ENCODE peak calls at places on chromosomes 4 and X, in eight cellular contexts. B is neuronal stem cell; L is CD4-positive, CD25-positive, alpha-beta regulatory T cell; Y is testis; F is CD8-positive, alpha-beta T cell; K is A673; I is OCI-LY7; N is mesendoderm. S is an unnamed sample.

GRCh38 chr4:67152976-67153375 is 392.3 kb downstream of the CENPC start:
- DNase-seq in B (no peak), L (no peak), Y (no peak), F (no peak), K (no peak), I (no peak), N (no peak), S (no peak)

GRCh38 chrX:39201305-39201990 is 400.2 kb downstream of the MID1IP1 start:
- DNase-seq in B (no peak), L (peak; percentile 62), Y (no peak), F (no peak), K (no peak), I (no peak), N (peak; percentile 74), S (no peak)

GRCh38 chr4:164768516-164768915 is 14.6 kb downstream of the SMIM31 start:
- DNase-seq in B (no peak), L (no peak), Y (no peak), F (no peak), K (peak; percentile 60), I (peak; percentile 7), N (peak; percentile 31), S (no peak)

GRCh38 chrX:73563740-73564073 is 710 bp downstream of the CHIC1 start:
- DNase-seq in B (no peak), L (peak; percentile 58), Y (no peak), F (no peak), K (peak; percentile 12), I (no peak), N (no peak), S (peak; percentile 28)

GRCh38 chr4:169282429-169283113 is 11.8 kb upstream of the SH3RF1 start:
- DNase-seq in B (no peak), L (no peak), Y (no peak), F (no peak), K (no peak), I (no peak), N (no peak), S (no peak)

GRCh38 chr4:124936427-124936826 is 223.9 kb upstream of the ANKRD50 start:
- DNase-seq in B (no peak), L (no peak), Y (peak; percentile 28), F (no peak), K (peak; percentile 78), I (no peak), N (peak; percentile 70), S (no peak)

GRCh38 chr4:80017125-80017854 is 55.7 kb downstream of the ANTXR2 start:
- DNase-seq in B (no peak), L (peak; percentile 23), Y (no peak), F (no peak), K (no peak), I (no peak), N (peak; percentile 18), S (no peak)

GRCh38 chrX:55996649-55997048 is 235.5 kb upstream of the KLF8 start:
- DNase-seq in B (no peak), L (no peak), Y (no peak), F (no peak), K (no peak), I (no peak), N (no peak), S (no peak)

GRCh38 chr4:23945521-23946017 is 55.7 kb upstream of the PPARGC1A start:
- DNase-seq in B (no peak), L (no peak), Y (peak; percentile 36), F (no peak), K (no peak), I (no peak), N (no peak), S (no peak)

GRCh38 chr4:168636040-168636439 is 139.2 kb downstream of the PALLD start:
- DNase-seq in B (no peak), L (no peak), Y (no peak), F (no peak), K (no peak), I (no peak), N (no peak), S (no peak)

GRCh38 chr4:6278801-6279197 is 9.1 kb downstream of the WFS1 start:
- DNase-seq in B (no peak), L (peak; percentile 29), Y (peak; percentile 87), F (no peak), K (no peak), I (no peak), N (no peak), S (no peak)

GRCh38 chr4:163191999-163192398 is 25.3 kb upstream of the NAF1 start:
- DNase-seq in B (no peak), L (peak; percentile 11), Y (no peak), F (no peak), K (no peak), I (peak; percentile 11), N (peak; percentile 49), S (no peak)

GRCh38 chr4:128354205-128354821 is 66.7 kb upstream of the PGRMC2 start:
- DNase-seq in B (peak; percentile 11), L (no peak), Y (no peak), F (no peak), K (peak; percentile 47), I (no peak), N (peak; percentile 88), S (no peak)

GRCh38 chrX:11531226-11531625 is 134.5 kb downstream of the ARHGAP6 start:
- DNase-seq in B (no peak), L (no peak), Y (no peak), F (no peak), K (peak; percentile 3), I (peak; percentile 18), N (no peak), S (no peak)

GRCh38 chrX:72120798-72121197 is 10.9 kb downstream of the RTL5 start:
- DNase-seq in B (no peak), L (no peak), Y (no peak), F (no peak), K (no peak), I (no peak), N (no peak), S (no peak)

GRCh38 chr4:836781-837301 is 10.9 kb upstream of the CPLX1 start:
- DNase-seq in B (no peak), L (no peak), Y (peak; percentile 75), F (no peak), K (no peak), I (no peak), N (no peak), S (no peak)

GRCh38 chrX:124421898-124422622 is 75.7 kb downstream of the SH2D1A start:
- DNase-seq in B (no peak), L (no peak), Y (no peak), F (no peak), K (no peak), I (no peak), N (peak; percentile 23), S (no peak)

GRCh38 chr4:36716874-36717273 is 435.5 kb downstream of the DTHD1 start:
- DNase-seq in B (no peak), L (no peak), Y (no peak), F (no peak), K (no peak), I (no peak), N (no peak), S (no peak)

GRCh38 chr4:187171731-187172339 is 448.2 kb upstream of the FAT1 start:
- DNase-seq in B (no peak), L (no peak), Y (no peak), F (no peak), K (no peak), I (no peak), N (no peak), S (no peak)

GRCh38 chrX:2696698-2697215 is 5.7 kb downstream of the CD99 start:
- DNase-seq in B (no peak), L (peak; percentile 86), Y (no peak), F (peak; percentile 49), K (peak; percentile 97), I (peak; percentile 38), N (no peak), S (peak; percentile 78)

GRCh38 chr4:185965456-185966384 is 103.2 kb upstream of the TLR3 start:
- DNase-seq in B (no peak), L (no peak), Y (no peak), F (no peak), K (no peak), I (no peak), N (no peak), S (no peak)
- H3K4me1 ChIP-seq in B (peaks cover 2% of the 10 kb centered on the region), L (no peaks in the 10 kb centered on the region), Y (no peaks in the 10 kb centered on the region), F (no peaks in the 10 kb centered on the region), K (no peaks in the 10 kb centered on the region), I (peaks cover 2% of the 10 kb centered on the region), N (no peaks in the 10 kb centered on the region), S (no peaks in the 10 kb centered on the region)

GRCh38 chrX:153494061-153494460 is 719 bp upstream of the BGN start:
- DNase-seq in B (no peak), L (no peak), Y (no peak), F (no peak), K (no peak), I (no peak), N (no peak), S (no peak)
- H3K27ac ChIP-seq in B (no peak overlapping the region), L (no peak overlapping the region), Y (no peak overlapping the region), F (no peak overlapping the region), K (peak overlapping the region; percentile 42), I (no peak overlapping the region), N (no peak overlapping the region), S (no peak overlapping the region)

GRCh38 chr4:108117473-108118182 is 51.1 kb downstream of the LEF1 start:
- DNase-seq in B (peak; percentile 74), L (no peak), Y (no peak), F (no peak), K (no peak), I (peak; percentile 39), N (peak; percentile 96), S (no peak)
- H3K4me1 ChIP-seq in B (peaks cover 20% of the 10 kb centered on the region), L (peaks cover 95% of the 10 kb centered on the region), Y (no peaks in the 10 kb centered on the region), F (peaks cover 98% of the 10 kb centered on the region), K (no peaks in the 10 kb centered on the region), I (peaks cover 85% of the 10 kb centered on the region), N (peaks cover 17% of the 10 kb centered on the region), S (peaks cover 97% of the 10 kb centered on the region)

GRCh38 chr4:8473198-8473919 is 32.8 kb downstream of the TRMT44 start:
- DNase-seq in B (no peak), L (no peak), Y (no peak), F (no peak), K (no peak), I (no peak), N (no peak), S (no peak)

GRCh38 chr4:8472166-8472688 is 31.6 kb downstream of the TRMT44 start:
- DNase-seq in B (no peak), L (no peak), Y (no peak), F (no peak), K (no peak), I (no peak), N (no peak), S (no peak)

GRCh38 chr4:8473920-8474590 is 33.5 kb downstream of the TRMT44 start:
- DNase-seq in B (no peak), L (no peak), Y (no peak), F (no peak), K (no peak), I (no peak), N (no peak), S (no peak)

GRCh38 chr4:8471211-8471875 is 30.8 kb downstream of the TRMT44 start:
- DNase-seq in B (no peak), L (no peak), Y (no peak), F (no peak), K (no peak), I (no peak), N (no peak), S (no peak)

DNA sequence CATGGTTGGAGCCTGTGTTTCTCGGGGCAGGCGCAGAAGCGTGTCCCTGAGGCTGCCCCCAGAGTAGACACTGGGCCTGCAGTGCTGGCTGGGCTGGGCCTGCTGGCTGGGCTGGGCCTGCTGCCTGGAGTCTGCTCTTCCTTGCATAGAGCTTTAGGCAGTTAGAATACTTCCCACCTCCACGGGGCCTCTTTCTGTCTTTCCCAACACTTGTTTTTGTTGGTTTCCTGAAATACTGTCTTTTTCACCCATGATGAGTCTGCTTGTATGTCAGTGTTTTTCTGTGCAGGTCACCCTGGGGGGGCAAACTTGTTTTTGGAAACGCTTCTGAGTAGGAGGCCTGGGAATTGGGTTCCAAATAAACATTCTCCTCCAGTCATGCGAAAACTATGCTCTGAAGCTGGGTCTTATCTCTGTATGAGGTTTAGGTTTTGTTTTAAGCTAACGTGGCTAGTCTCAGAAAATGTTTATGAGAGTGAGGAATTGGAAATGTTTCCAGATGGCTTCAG is 32.2 kb downstream of the TRMT44 start:
- DNase-seq in B (peak; percentile 12), L (no peak), Y (peak; percentile 64), F (no peak), K (no peak), I (no peak), N (peak; percentile 23), S (no peak)
- H3K27ac ChIP-seq in B (peak overlapping the region; percentile 34), L (no peak overlapping the region), Y (peak overlapping the region; percentile 47), F (no peak overlapping the region), K (no peak overlapping the region), I (no peak overlapping the region), N (no peak overlapping the region), S (peak overlapping the region; percentile 31)

S was measured in CD8-positive, alpha-beta memory T cell.